ENCODE peak calls at places on chromosomes 6 and 20, in five cellular contexts. One of them, this sample, is unnamed.

GRCh38 chr20:25496968-25497401 is 88.3 kb downstream of the NINL start:
- DNase-seq in AG09319: no peak
- DNase-seq in pancreas: peak
- DNase-seq in astrocyte of the spinal cord: peak
- DNase-seq in MM.1S: no peak
- DNase-seq in this sample: no peak

GRCh38 chr6:100296810-100297544 is 167.7 kb downstream of the SIM1 start:
- DNase-seq in astrocyte of the spinal cord: peak
- DNase-seq in AG09319: peak
- DNase-seq in MM.1S: no peak
- DNase-seq in pancreas: no peak
- DNase-seq in this sample: no peak

GRCh38 chr6:16318538-16318937 is 80.2 kb downstream of the GMPR start:
- DNase-seq in pancreas: no peak
- DNase-seq in astrocyte of the spinal cord: peak
- DNase-seq in MM.1S: no peak
- DNase-seq in AG09319: peak
- DNase-seq in this sample: no peak

GRCh38 chr6:143260857-143261256 is 189.6 kb downstream of the ADAT2 start:
- DNase-seq in AG09319: no peak
- DNase-seq in astrocyte of the spinal cord: peak
- DNase-seq in MM.1S: no peak
- DNase-seq in pancreas: no peak
- DNase-seq in this sample: no peak

GRCh38 chr20:34293119-34293518 is 10.0 kb downstream of the AHCY start:
- DNase-seq in MM.1S: no peak
- DNase-seq in astrocyte of the spinal cord: no peak
- DNase-seq in AG09319: no peak
- DNase-seq in pancreas: peak
- DNase-seq in this sample: no peak

GRCh38 chr6:169230322-169230665 is 23.4 kb downstream of the THBS2 start:
- DNase-seq in MM.1S: no peak
- DNase-seq in AG09319: no peak
- DNase-seq in pancreas: no peak
- DNase-seq in astrocyte of the spinal cord: no peak
- DNase-seq in this sample: no peak

GRCh38 chr20:49794336-49795124 is 18.1 kb upstream of the SLC9A8 start:
- DNase-seq in astrocyte of the spinal cord: no peak
- DNase-seq in pancreas: no peak
- DNase-seq in MM.1S: no peak
- DNase-seq in AG09319: no peak
- DNase-seq in this sample: no peak

GRCh38 chr6:36387440-36388303 is at the start of gene ETV7:
- DNase-seq in astrocyte of the spinal cord: no peak
- DNase-seq in AG09319: no peak
- DNase-seq in MM.1S: peak
- DNase-seq in pancreas: peak
- DNase-seq in this sample: peak

GRCh38 chr6:25232478-25232877 is 46.7 kb upstream of the CARMIL1 start:
- DNase-seq in pancreas: no peak
- DNase-seq in MM.1S: no peak
- DNase-seq in astrocyte of the spinal cord: peak
- DNase-seq in AG09319: peak
- DNase-seq in this sample: no peak

GRCh38 chr20:21450572-21450971 is 53.2 kb upstream of the NKX2-4 start:
- DNase-seq in astrocyte of the spinal cord: no peak
- DNase-seq in pancreas: no peak
- DNase-seq in MM.1S: no peak
- DNase-seq in AG09319: no peak
- DNase-seq in this sample: no peak

GRCh38 chr6:69985180-69985579 is 118.8 kb downstream of the COL19A1 start:
- DNase-seq in MM.1S: no peak
- DNase-seq in astrocyte of the spinal cord: peak
- DNase-seq in pancreas: no peak
- DNase-seq in AG09319: peak
- DNase-seq in this sample: peak

GRCh38 chr6:57134954-57135353 is 37.2 kb upstream of the BAG2 start:
- DNase-seq in AG09319: no peak
- DNase-seq in MM.1S: no peak
- DNase-seq in pancreas: no peak
- DNase-seq in astrocyte of the spinal cord: no peak
- DNase-seq in this sample: no peak

GRCh38 chr6:155254139-155254538 is 9.7 kb upstream of the CLDN20 start:
- DNase-seq in pancreas: no peak
- DNase-seq in MM.1S: no peak
- DNase-seq in astrocyte of the spinal cord: no peak
- DNase-seq in AG09319: no peak
- DNase-seq in this sample: no peak

GRCh38 chr6:118152524-118152923 is 245.5 kb downstream of the SLC35F1 start:
- DNase-seq in pancreas: no peak
- DNase-seq in MM.1S: no peak
- DNase-seq in astrocyte of the spinal cord: no peak
- DNase-seq in AG09319: no peak
- DNase-seq in this sample: no peak

GRCh38 chr6:7058250-7058923 is 49.4 kb upstream of the RREB1 start:
- DNase-seq in pancreas: peak
- DNase-seq in AG09319: peak
- DNase-seq in MM.1S: no peak
- DNase-seq in astrocyte of the spinal cord: peak
- DNase-seq in this sample: no peak

GRCh38 chr20:44720617-44720993 is 5.4 kb downstream of the CCN5 start:
- DNase-seq in AG09319: no peak
- DNase-seq in pancreas: no peak
- DNase-seq in astrocyte of the spinal cord: no peak
- DNase-seq in MM.1S: no peak
- DNase-seq in this sample: no peak

GRCh38 chr6:122049341-122049740 is 350.1 kb upstream of the HSF2 start:
- DNase-seq in astrocyte of the spinal cord: peak
- DNase-seq in MM.1S: no peak
- DNase-seq in AG09319: no peak
- DNase-seq in pancreas: no peak
- DNase-seq in this sample: no peak

GRCh38 chr6:122128445-122128844 is 271.0 kb upstream of the HSF2 start:
- DNase-seq in pancreas: no peak
- DNase-seq in AG09319: no peak
- DNase-seq in MM.1S: no peak
- DNase-seq in astrocyte of the spinal cord: no peak
- DNase-seq in this sample: no peak

GRCh38 chr20:7585126-7585679 is 355.1 kb downstream of the HAO1 start:
- DNase-seq in AG09319: no peak
- DNase-seq in astrocyte of the spinal cord: no peak
- DNase-seq in MM.1S: no peak
- DNase-seq in pancreas: no peak
- DNase-seq in this sample: no peak

GRCh38 chr20:62735331-62735821 is 26.7 kb downstream of the NTSR1 start:
- DNase-seq in pancreas: no peak
- DNase-seq in astrocyte of the spinal cord: no peak
- DNase-seq in MM.1S: no peak
- DNase-seq in AG09319: no peak
- DNase-seq in this sample: no peak

GRCh38 chr6:32894085-32895005 is 40.4 kb downstream of the PSMB9 start:
- DNase-seq in MM.1S: peak
- DNase-seq in AG09319: peak
- DNase-seq in astrocyte of the spinal cord: peak
- DNase-seq in pancreas: peak
- DNase-seq in this sample: peak

GRCh38 chr6:28522594-28523557 is 2.8 kb upstream of the GPX5 start:
- DNase-seq in MM.1S: no peak
- DNase-seq in AG09319: no peak
- DNase-seq in astrocyte of the spinal cord: no peak
- DNase-seq in pancreas: no peak
- DNase-seq in this sample: no peak

GRCh38 chr6:90074161-90074560 is 179.9 kb downstream of the GJA10 start:
- DNase-seq in MM.1S: no peak
- DNase-seq in pancreas: no peak
- DNase-seq in astrocyte of the spinal cord: no peak
- DNase-seq in AG09319: no peak
- DNase-seq in this sample: no peak

GRCh38 chr20:44656447-44656846 is 4.9 kb upstream of the ADA start:
- DNase-seq in MM.1S: no peak
- DNase-seq in pancreas: no peak
- DNase-seq in astrocyte of the spinal cord: no peak
- DNase-seq in AG09319: no peak
- DNase-seq in this sample: no peak

GRCh38 chr6:16630035-16630643 is 131.1 kb downstream of the ATXN1 start:
- DNase-seq in AG09319: no peak
- DNase-seq in pancreas: no peak
- DNase-seq in astrocyte of the spinal cord: no peak
- DNase-seq in MM.1S: no peak
- DNase-seq in this sample: no peak

GRCh38 chr6:111210074-111210729 is 122.9 kb downstream of the SLC16A10 start:
- DNase-seq in pancreas: no peak
- DNase-seq in MM.1S: peak
- DNase-seq in astrocyte of the spinal cord: peak
- DNase-seq in AG09319: no peak
- DNase-seq in this sample: peak

GRCh38 chr6:31765910-31766794 is 3.7 kb downstream of the SAPCD1 start:
- DNase-seq in astrocyte of the spinal cord: no peak
- DNase-seq in AG09319: no peak
- DNase-seq in MM.1S: no peak
- DNase-seq in pancreas: no peak
- DNase-seq in this sample: no peak
- TF ChIP-seq CTCF in astrocyte of the spinal cord: no peak
- TF ChIP-seq CTCF in AG09319: no peak
- TF ChIP-seq CTCF in MM.1S: no peak
- TF ChIP-seq CTCF in pancreas: no peak
- TF ChIP-seq CTCF in this sample: no peak

DNA sequence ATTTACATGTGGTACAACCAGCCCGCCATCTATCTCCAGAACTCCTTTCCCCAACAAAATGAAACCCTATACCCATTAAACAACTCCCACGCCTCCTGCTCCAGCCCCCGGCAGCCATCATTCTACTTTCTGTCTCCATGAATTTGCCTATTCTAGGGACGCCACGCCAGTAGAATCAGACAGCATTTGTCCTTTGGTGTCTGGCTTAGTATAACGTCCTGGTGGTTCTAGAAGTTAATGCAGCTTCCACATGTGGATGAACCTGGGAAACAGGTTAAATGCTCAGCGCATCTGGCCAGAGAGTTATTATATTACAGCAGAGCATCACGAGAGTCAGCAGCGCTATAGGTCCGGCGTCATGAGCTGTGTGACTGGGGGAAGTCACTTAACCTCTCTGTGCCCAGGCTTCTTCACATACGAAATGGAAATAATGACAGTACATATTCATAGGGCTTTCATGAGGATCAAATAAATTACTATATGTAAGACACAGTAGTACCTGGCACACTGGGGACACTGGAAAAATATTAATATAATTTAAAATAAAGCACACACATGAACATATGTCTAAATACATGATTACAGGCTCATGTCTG is 178.7 kb upstream of the TAB2 start:
- DNase-seq in MM.1S: no peak
- DNase-seq in astrocyte of the spinal cord: no peak
- DNase-seq in AG09319: no peak
- DNase-seq in pancreas: no peak
- DNase-seq in this sample: no peak
- TF ChIP-seq CTCF in MM.1S: no peak
- TF ChIP-seq CTCF in astrocyte of the spinal cord: no peak
- TF ChIP-seq CTCF in AG09319: no peak
- TF ChIP-seq CTCF in pancreas: no peak
- TF ChIP-seq CTCF in this sample: no peak

DNA sequence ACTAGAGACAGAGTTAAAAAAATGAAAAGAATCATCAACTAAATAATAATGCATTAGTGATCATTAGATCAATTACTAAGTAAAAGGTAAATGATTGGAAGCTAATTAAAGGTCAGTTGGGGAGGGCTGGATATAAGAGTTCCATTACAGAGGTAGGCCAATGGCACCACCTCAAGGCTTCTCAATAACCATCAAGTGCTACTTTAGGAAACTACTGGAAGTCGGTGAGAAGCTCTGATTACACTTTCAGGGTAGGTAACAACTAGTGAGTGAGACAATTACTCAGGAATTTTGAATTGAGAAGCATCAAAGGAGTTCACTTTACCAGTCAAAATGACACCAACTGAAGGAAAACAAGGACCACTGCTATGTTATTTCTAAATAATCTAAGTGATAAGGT is 90.2 kb upstream of the HDAC2 start:
- DNase-seq in MM.1S: no peak
- DNase-seq in AG09319: no peak
- DNase-seq in pancreas: no peak
- DNase-seq in astrocyte of the spinal cord: no peak
- DNase-seq in this sample: no peak
- TF ChIP-seq CTCF in MM.1S: no peak
- TF ChIP-seq CTCF in AG09319: no peak
- TF ChIP-seq CTCF in pancreas: no peak
- TF ChIP-seq CTCF in astrocyte of the spinal cord: no peak
- TF ChIP-seq CTCF in this sample: no peak

GRCh38 chr6:77652739-77653138 is at the start of gene MEI4:
- DNase-seq in AG09319: no peak
- DNase-seq in pancreas: no peak
- DNase-seq in MM.1S: no peak
- DNase-seq in astrocyte of the spinal cord: no peak
- DNase-seq in this sample: no peak

GRCh38 chr6:77653817-77654216 is 978 bp downstream of the MEI4 start:
- DNase-seq in AG09319: no peak
- DNase-seq in pancreas: no peak
- DNase-seq in astrocyte of the spinal cord: no peak
- DNase-seq in MM.1S: no peak
- DNase-seq in this sample: no peak

DNA sequence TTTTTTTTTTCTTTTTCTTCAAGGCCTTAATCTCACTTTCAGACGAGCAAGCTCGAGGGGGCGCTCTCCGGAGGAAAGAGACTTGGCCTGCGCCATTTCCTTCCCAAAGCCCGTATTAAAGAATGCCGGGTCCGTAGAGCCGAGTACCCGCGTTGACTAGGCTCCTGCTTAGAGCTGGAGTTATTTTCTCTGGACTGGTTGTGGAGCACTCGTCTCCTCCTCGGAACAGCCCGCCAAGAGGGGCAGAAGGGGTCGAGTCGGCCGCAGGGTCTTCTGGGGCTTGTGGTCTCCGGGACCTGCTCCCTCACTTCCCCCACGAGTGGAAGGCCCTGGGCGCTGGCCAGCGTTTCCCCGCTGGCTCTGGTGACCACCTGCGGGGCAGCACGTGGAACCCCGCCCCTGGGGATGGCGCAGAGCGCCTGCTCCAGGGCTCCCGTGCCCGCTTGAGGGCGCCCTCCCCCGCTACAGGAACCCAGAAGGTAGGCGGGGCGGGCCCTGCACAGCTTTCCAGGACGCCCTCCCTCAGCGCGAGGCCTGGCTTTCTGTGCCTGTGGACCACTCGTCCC is 2.7 kb upstream of the MEI4 start:
- DNase-seq in pancreas: peak
- DNase-seq in MM.1S: peak
- DNase-seq in astrocyte of the spinal cord: peak
- DNase-seq in AG09319: no peak
- DNase-seq in this sample: peak
- TF ChIP-seq CTCF in pancreas: peak
- TF ChIP-seq CTCF in MM.1S: no peak
- TF ChIP-seq CTCF in astrocyte of the spinal cord: peak
- TF ChIP-seq CTCF in AG09319: no peak
- TF ChIP-seq CTCF in this sample: peak